ENCODE peak calls at places on chromosome 20, in eight cellular contexts. J is activated B cell treated with CpG ODN at 0.5 μM for 24 hours, C is foreskin keratinocyte, E is transverse colon, U is AG09319, P is astrocyte of the cerebellum, Z is HepG2, F is brain microvascular endothelial cell. S is an unnamed sample.

GRCh38 chr20:58753929-58754551 is 61.4 kb downstream of the NPEPL1 start:
- DNase-seq in C (no peak), F (no peak), P (no peak), U (no peak), J (no peak), E (no peak), Z (no peak), S (no peak)

GRCh38 chr20:50027611-50028105 is 44.9 kb downstream of the SNAI1 start:
- DNase-seq in J (no peak), U (peak), P (peak), E (peak), C (no peak), F (peak), Z (no peak), S (no peak)

GRCh38 chr20:36070451-36070850 is 84.1 kb upstream of the EPB41L1 start:
- DNase-seq in P (no peak), F (no peak), U (no peak), J (no peak), E (no peak), Z (peak), C (no peak), S (no peak)

GRCh38 chr20:38452880-38453624 is 17.9 kb upstream of the SNHG17 start:
- DNase-seq in Z (no peak), C (no peak), E (no peak), U (no peak), J (no peak), F (peak), P (peak), S (no peak)

GRCh38 chr20:62637521-62638054 is 4.7 kb upstream of the SLCO4A1 start:
- DNase-seq in C (no peak), P (no peak), J (no peak), F (no peak), Z (no peak), E (no peak), U (no peak), S (no peak)

GRCh38 chr20:23446505-23446904 is 6.2 kb downstream of the CST11 start:
- DNase-seq in J (no peak), C (no peak), P (no peak), U (no peak), F (peak), E (peak), Z (peak), S (peak)

GRCh38 chr20:43349841-43350240 is 107.9 kb upstream of the SRSF6 start:
- DNase-seq in E (no peak), F (no peak), J (no peak), P (no peak), C (no peak), U (no peak), Z (no peak), S (no peak)

GRCh38 chr20:44364780-44365179 is 9.3 kb downstream of the HNF4A start:
- DNase-seq in E (no peak), C (no peak), U (no peak), J (no peak), Z (no peak), F (no peak), P (no peak), S (no peak)

GRCh38 chr20:400121-400450 is 8.0 kb upstream of the RBCK1 start:
- DNase-seq in Z (peak), U (no peak), C (no peak), P (no peak), F (no peak), J (no peak), E (no peak), S (no peak)

DNA sequence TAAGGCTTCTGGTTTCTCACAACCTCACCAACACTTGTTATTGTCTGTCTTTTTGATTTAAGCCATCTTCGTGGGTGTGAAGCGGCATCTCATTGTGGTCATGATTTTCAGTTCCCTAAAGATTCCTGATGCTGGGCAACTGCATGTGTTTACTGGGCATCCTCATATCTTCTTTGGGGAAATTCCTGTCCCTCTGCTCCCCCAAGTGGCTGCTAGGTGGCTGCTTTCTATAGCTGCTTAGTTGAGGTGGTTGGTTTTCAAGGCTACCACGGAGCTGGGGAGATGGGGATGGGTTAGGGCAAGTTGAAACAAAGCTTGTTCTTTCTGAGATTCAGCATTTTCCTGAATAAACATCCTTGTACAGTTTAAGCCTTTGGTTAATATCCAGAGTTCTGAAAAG is 403.9 kb upstream of the SULF2 start:
- DNase-seq in F (peak), Z (peak), P (no peak), E (no peak), J (no peak), C (peak), U (peak), S (peak)
- TF ChIP-seq CTCF in F (peak), Z (peak), P (peak), E (no peak), J (no peak), C (peak), U (peak), S (peak)

DNA sequence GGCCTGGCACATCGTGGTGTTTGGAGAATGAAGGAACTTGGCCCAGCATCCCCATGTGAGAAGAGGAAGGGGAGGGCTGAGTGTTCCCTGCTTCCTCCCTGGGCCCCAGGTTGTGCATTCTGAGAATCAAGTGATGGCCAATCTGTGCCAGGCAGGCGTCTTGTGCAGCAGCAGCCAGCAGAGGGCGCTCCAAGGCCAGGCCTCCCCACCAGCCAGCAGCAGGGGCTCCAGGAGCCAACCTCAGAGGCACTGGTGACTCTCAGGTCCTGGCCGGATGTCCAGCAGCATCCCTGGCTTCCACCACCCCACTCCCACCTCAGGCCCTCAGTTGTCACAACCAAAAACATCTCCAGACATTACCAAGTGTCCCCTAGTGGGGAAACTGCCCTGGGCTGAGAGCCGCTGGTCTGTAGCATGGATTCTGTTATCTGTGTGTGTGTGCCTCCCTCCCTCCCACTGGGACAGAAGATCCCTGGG is 192.0 kb downstream of the PREX1 start:
- DNase-seq in U (no peak), F (peak), C (no peak), E (no peak), P (no peak), J (no peak), Z (peak), S (peak)
- TF ChIP-seq CTCF in U (peak), F (peak), C (peak), E (peak), P (peak), J (no peak), Z (peak), S (peak)

DNA sequence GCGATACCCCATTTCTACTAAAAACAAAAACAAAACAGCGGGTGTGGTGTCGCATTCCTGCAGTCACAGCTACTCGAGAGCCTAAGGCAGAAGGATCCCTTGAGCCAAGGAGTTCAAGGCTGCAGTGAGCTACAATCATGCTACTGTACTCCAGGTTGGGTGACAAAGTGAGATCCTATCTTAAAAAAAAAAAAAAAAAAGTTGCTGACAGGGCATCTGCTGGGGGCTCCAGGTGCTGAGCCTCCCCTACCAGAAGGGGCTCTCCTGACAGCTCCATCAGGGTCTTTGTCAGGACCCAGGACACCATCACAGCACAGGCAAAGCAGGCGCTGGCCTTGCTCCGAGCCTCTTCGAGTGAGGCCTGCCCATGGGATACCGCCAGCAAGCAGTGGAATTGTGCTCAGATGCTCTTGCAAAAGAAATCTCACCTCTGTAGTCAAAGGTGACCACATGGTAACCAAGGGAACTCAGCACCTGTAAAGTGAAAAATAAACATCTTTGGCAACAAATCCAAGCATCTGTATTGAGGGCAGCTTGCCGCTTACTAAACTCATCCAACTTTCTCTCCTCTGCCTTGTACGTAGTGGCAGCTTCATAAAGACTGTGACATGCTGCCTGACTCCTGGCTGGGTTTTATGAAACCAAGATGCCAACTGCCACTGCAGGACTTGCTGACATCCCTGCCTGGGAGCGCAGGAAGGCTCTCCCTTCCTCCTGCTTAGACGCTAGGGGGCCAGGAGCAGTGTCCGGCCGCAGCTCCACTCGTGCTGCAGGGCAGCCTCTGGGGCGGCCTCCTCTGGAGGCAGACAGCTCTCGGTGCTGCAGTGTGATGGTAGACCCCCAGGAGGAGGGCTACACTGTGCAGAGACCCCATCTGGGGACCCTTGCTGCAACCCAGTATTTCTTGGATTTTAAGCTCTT is 66.9 kb downstream of the PYGB start:
- DNase-seq in U (no peak), E (peak), J (peak), P (no peak), F (no peak), C (no peak), Z (no peak), S (no peak)
- TF ChIP-seq CTCF in U (no peak), E (no peak), J (no peak), P (peak), F (peak), C (no peak), Z (no peak), S (no peak)

DNA sequence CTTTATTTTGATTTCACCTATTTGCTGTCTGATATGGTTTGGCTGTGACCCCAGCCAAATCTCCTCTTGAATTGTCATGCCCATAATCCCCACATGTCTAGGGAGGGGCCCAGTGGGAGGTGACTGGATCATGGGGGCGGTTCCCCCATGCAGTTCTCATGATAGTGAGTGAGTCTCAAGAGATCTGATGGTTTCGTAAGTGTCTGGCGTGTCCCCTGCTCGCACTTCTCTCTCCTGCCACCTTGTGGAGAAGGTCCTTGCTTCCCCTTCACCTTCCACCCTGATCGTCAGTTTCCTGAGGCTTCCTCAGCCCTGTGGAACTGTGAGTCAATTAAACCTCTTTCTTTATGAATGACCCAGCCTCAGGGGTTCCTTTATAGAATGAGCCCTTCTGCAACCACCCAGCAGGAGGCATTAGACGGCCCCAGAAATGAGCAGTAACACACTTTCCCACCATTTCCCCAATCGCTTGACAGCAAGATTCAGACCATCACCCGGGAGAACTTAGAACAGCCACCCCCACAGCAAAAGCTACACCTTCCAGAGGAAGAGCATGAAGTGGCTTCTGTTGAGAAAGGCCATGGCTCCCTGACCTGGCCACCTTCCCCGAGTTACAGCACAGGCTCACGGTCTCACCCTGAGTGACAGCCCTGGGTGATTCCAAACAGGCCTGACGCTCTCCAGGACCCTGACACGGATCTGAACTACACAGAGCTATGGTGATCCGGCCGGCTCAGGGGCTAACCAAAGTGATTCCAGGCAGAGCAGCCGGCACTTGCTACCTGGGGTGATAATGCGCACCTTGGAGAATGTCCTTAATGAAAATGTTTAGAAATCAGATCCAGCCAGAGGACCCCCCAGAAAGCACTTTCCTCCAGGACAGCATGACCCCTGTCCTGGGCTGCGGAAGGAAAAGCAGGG is 131.2 kb upstream of the CDH4 start:
- DNase-seq in E (no peak), F (peak), U (no peak), C (peak), Z (peak), J (no peak), P (peak), S (no peak)
- TF ChIP-seq CTCF in E (peak), F (peak), U (peak), C (peak), Z (peak), J (no peak), P (peak), S (no peak)

S was measured in GM13976.